ENCODE peak calls at places on chromosomes 7 and 10, in five cellular contexts. One of them, this sample, is unnamed.

GRCh38 chr7:74355091-74355490 is 65.9 kb downstream of the CLIP2 start:
- DNase-seq in lower lobe of right lung: no peak
- DNase-seq in activated T-cell treated with anti-CD3 and anti-CD28 coated beads for 48 hours: no peak
- DNase-seq in smooth muscle cell of the brain vasculature: peak
- DNase-seq in occipital lobe: peak
- DNase-seq in this sample: no peak

GRCh38 chr10:131131726-131132561 is 179.6 kb downstream of the TCERG1L start:
- DNase-seq in smooth muscle cell of the brain vasculature: no peak
- DNase-seq in activated T-cell treated with anti-CD3 and anti-CD28 coated beads for 48 hours: no peak
- DNase-seq in lower lobe of right lung: peak
- DNase-seq in occipital lobe: peak
- DNase-seq in this sample: no peak

GRCh38 chr10:56881218-56881617 is 520.2 kb upstream of the ZWINT start:
- DNase-seq in lower lobe of right lung: no peak
- DNase-seq in occipital lobe: no peak
- DNase-seq in activated T-cell treated with anti-CD3 and anti-CD28 coated beads for 48 hours: no peak
- DNase-seq in smooth muscle cell of the brain vasculature: no peak
- DNase-seq in this sample: no peak

GRCh38 chr7:18177815-18178660 is 150.4 kb upstream of the PRPS1L1 start:
- DNase-seq in occipital lobe: no peak
- DNase-seq in lower lobe of right lung: peak
- DNase-seq in activated T-cell treated with anti-CD3 and anti-CD28 coated beads for 48 hours: peak
- DNase-seq in smooth muscle cell of the brain vasculature: no peak
- DNase-seq in this sample: no peak

GRCh38 chr10:6423413-6424170 is 156.5 kb downstream of the PRKCQ start:
- DNase-seq in occipital lobe: no peak
- DNase-seq in activated T-cell treated with anti-CD3 and anti-CD28 coated beads for 48 hours: no peak
- DNase-seq in smooth muscle cell of the brain vasculature: no peak
- DNase-seq in lower lobe of right lung: no peak
- DNase-seq in this sample: no peak

GRCh38 chr10:60258429-60258797 is 131.3 kb downstream of the ANK3 start:
- DNase-seq in smooth muscle cell of the brain vasculature: no peak
- DNase-seq in occipital lobe: no peak
- DNase-seq in activated T-cell treated with anti-CD3 and anti-CD28 coated beads for 48 hours: no peak
- DNase-seq in lower lobe of right lung: no peak
- DNase-seq in this sample: no peak

GRCh38 chr7:152395115-152395514 is 40.7 kb downstream of the KMT2C start:
- DNase-seq in occipital lobe: no peak
- DNase-seq in smooth muscle cell of the brain vasculature: peak
- DNase-seq in activated T-cell treated with anti-CD3 and anti-CD28 coated beads for 48 hours: no peak
- DNase-seq in lower lobe of right lung: no peak
- DNase-seq in this sample: no peak

GRCh38 chr10:35192645-35193249 is 66.1 kb downstream of the CREM start:
- DNase-seq in activated T-cell treated with anti-CD3 and anti-CD28 coated beads for 48 hours: no peak
- DNase-seq in smooth muscle cell of the brain vasculature: no peak
- DNase-seq in occipital lobe: no peak
- DNase-seq in lower lobe of right lung: no peak
- DNase-seq in this sample: no peak

GRCh38 chr7:139777304-139777890 is 401 bp downstream of the HIPK2 start:
- DNase-seq in activated T-cell treated with anti-CD3 and anti-CD28 coated beads for 48 hours: no peak
- DNase-seq in smooth muscle cell of the brain vasculature: no peak
- DNase-seq in occipital lobe: no peak
- DNase-seq in lower lobe of right lung: peak
- DNase-seq in this sample: no peak

GRCh38 chr7:143305423-143306070 is 10.4 kb upstream of the CLCN1 start:
- DNase-seq in lower lobe of right lung: peak
- DNase-seq in activated T-cell treated with anti-CD3 and anti-CD28 coated beads for 48 hours: peak
- DNase-seq in smooth muscle cell of the brain vasculature: no peak
- DNase-seq in occipital lobe: peak
- DNase-seq in this sample: no peak

GRCh38 chr10:77325233-77325537 is 312.4 kb downstream of the KCNMA1 start:
- DNase-seq in smooth muscle cell of the brain vasculature: no peak
- DNase-seq in activated T-cell treated with anti-CD3 and anti-CD28 coated beads for 48 hours: no peak
- DNase-seq in occipital lobe: no peak
- DNase-seq in lower lobe of right lung: no peak
- DNase-seq in this sample: no peak

GRCh38 chr10:124041684-124042445 is 51.5 kb downstream of the CHST15 start:
- DNase-seq in smooth muscle cell of the brain vasculature: no peak
- DNase-seq in occipital lobe: no peak
- DNase-seq in lower lobe of right lung: no peak
- DNase-seq in activated T-cell treated with anti-CD3 and anti-CD28 coated beads for 48 hours: no peak
- DNase-seq in this sample: no peak

GRCh38 chr7:82527831-82528230 is 84.3 kb upstream of the CACNA2D1 start:
- DNase-seq in occipital lobe: no peak
- DNase-seq in activated T-cell treated with anti-CD3 and anti-CD28 coated beads for 48 hours: no peak
- DNase-seq in smooth muscle cell of the brain vasculature: no peak
- DNase-seq in lower lobe of right lung: no peak
- DNase-seq in this sample: no peak

GRCh38 chr7:92076509-92076908 is 57.8 kb downstream of the CYP51A1 start:
- DNase-seq in occipital lobe: no peak
- DNase-seq in smooth muscle cell of the brain vasculature: no peak
- DNase-seq in lower lobe of right lung: no peak
- DNase-seq in activated T-cell treated with anti-CD3 and anti-CD28 coated beads for 48 hours: no peak
- DNase-seq in this sample: no peak

GRCh38 chr7:127337581-127337980 is 54.9 kb downstream of the ZNF800 start:
- DNase-seq in lower lobe of right lung: no peak
- DNase-seq in occipital lobe: no peak
- DNase-seq in activated T-cell treated with anti-CD3 and anti-CD28 coated beads for 48 hours: no peak
- DNase-seq in smooth muscle cell of the brain vasculature: no peak
- DNase-seq in this sample: no peak

GRCh38 chr10:7773845-7774801 is 13.7 kb downstream of the KIN start:
- DNase-seq in smooth muscle cell of the brain vasculature: no peak
- DNase-seq in occipital lobe: no peak
- DNase-seq in activated T-cell treated with anti-CD3 and anti-CD28 coated beads for 48 hours: no peak
- DNase-seq in lower lobe of right lung: peak
- DNase-seq in this sample: no peak

GRCh38 chr10:102281103-102281502 is 35.8 kb downstream of the GBF1 start:
- DNase-seq in occipital lobe: no peak
- DNase-seq in activated T-cell treated with anti-CD3 and anti-CD28 coated beads for 48 hours: no peak
- DNase-seq in lower lobe of right lung: no peak
- DNase-seq in smooth muscle cell of the brain vasculature: no peak
- DNase-seq in this sample: no peak

GRCh38 chr10:122864901-122865300 is 14.5 kb downstream of the FAM24B start:
- DNase-seq in activated T-cell treated with anti-CD3 and anti-CD28 coated beads for 48 hours: no peak
- DNase-seq in occipital lobe: no peak
- DNase-seq in smooth muscle cell of the brain vasculature: no peak
- DNase-seq in lower lobe of right lung: no peak
- DNase-seq in this sample: no peak

GRCh38 chr10:12628964-12629766 is 279.8 kb downstream of the CAMK1D start:
- DNase-seq in lower lobe of right lung: no peak
- DNase-seq in occipital lobe: no peak
- DNase-seq in activated T-cell treated with anti-CD3 and anti-CD28 coated beads for 48 hours: no peak
- DNase-seq in smooth muscle cell of the brain vasculature: no peak
- DNase-seq in this sample: no peak

GRCh38 chr7:6650086-6650485 is 13.0 kb downstream of the ZNF316 start:
- DNase-seq in lower lobe of right lung: no peak
- DNase-seq in occipital lobe: no peak
- DNase-seq in smooth muscle cell of the brain vasculature: no peak
- DNase-seq in activated T-cell treated with anti-CD3 and anti-CD28 coated beads for 48 hours: no peak
- DNase-seq in this sample: no peak

GRCh38 chr10:99620713-99621453 is 644 bp upstream of the SLC25A28 start:
- DNase-seq in lower lobe of right lung: peak
- DNase-seq in activated T-cell treated with anti-CD3 and anti-CD28 coated beads for 48 hours: peak
- DNase-seq in smooth muscle cell of the brain vasculature: peak
- DNase-seq in occipital lobe: peak
- DNase-seq in this sample: no peak

GRCh38 chr7:121113288-121113687 is 124.8 kb downstream of the CPED1 start:
- DNase-seq in activated T-cell treated with anti-CD3 and anti-CD28 coated beads for 48 hours: no peak
- DNase-seq in lower lobe of right lung: no peak
- DNase-seq in smooth muscle cell of the brain vasculature: no peak
- DNase-seq in occipital lobe: no peak
- DNase-seq in this sample: no peak

GRCh38 chr10:35447693-35448407 is 111.5 kb downstream of the CCNY start:
- DNase-seq in activated T-cell treated with anti-CD3 and anti-CD28 coated beads for 48 hours: no peak
- DNase-seq in lower lobe of right lung: no peak
- DNase-seq in occipital lobe: no peak
- DNase-seq in smooth muscle cell of the brain vasculature: no peak
- DNase-seq in this sample: no peak

This sample was measured in SK-N-MC.